ENCODE peak calls at places on chromosomes 5 and 9, in eight cellular contexts. E is cardiac muscle cell; K is GM23338; F is fibroblast of mammary gland; T is spleen; P is AG09309; O is CD8-positive, alpha-beta T cell; A is stomach. V is an unnamed sample.

GRCh38 chr9:969693-970309 is 6.7 kb upstream of the DMRT3 start:
- DNase-seq in E (no peak), K (peak; percentile 53), F (no peak), T (no peak), P (no peak), O (no peak), A (no peak), V (no peak)

GRCh38 chr5:138569759-138570158 is 5.4 kb downstream of the HSPA9 start:
- DNase-seq in E (no peak), K (no peak), F (peak; percentile 35), T (no peak), P (no peak), O (no peak), A (no peak), V (no peak)

GRCh38 chr5:67538343-67538670 is 341.7 kb upstream of the CD180 start:
- DNase-seq in E (peak; percentile 2), K (no peak), F (no peak), T (no peak), P (no peak), O (no peak), A (no peak), V (no peak)

GRCh38 chr5:100903036-100903887 is at the start of gene ST8SIA4:
- DNase-seq in E (peak; percentile 80), K (peak; percentile 91), F (peak; percentile 46), T (peak; percentile 99), P (no peak), O (peak; percentile 87), A (peak; percentile 81), V (peak; percentile 59)

GRCh38 chr5:159198063-159199036 is 11.0 kb downstream of the RNF145 start:
- DNase-seq in E (no peak), K (no peak), F (no peak), T (no peak), P (no peak), O (no peak), A (no peak), V (no peak)

GRCh38 chr9:93536874-93537273 is 39.5 kb upstream of the PHF2 start:
- DNase-seq in E (no peak), K (peak; percentile 43), F (no peak), T (no peak), P (no peak), O (no peak), A (no peak), V (no peak)

GRCh38 chr9:627571-627970 is 213.9 kb upstream of the DMRT1 start:
- DNase-seq in E (no peak), K (no peak), F (no peak), T (no peak), P (no peak), O (no peak), A (no peak), V (no peak)

GRCh38 chr5:7717691-7718090 is 133.2 kb downstream of the CFAP90 start:
- DNase-seq in E (no peak), K (no peak), F (no peak), T (no peak), P (no peak), O (no peak), A (no peak), V (no peak)

GRCh38 chr9:74935008-74935407 is 17.7 kb downstream of the C9orf40 start:
- DNase-seq in E (no peak), K (no peak), F (peak; percentile 24), T (no peak), P (no peak), O (no peak), A (no peak), V (no peak)

GRCh38 chr5:179803651-179804598 is 2.7 kb downstream of the MGAT4B start:
- DNase-seq in E (no peak), K (no peak), F (peak; percentile 40), T (peak; percentile 81), P (no peak), O (no peak), A (no peak), V (peak; percentile 39)

GRCh38 chr5:66239034-66239433 is 94.9 kb downstream of the SREK1 start:
- DNase-seq in E (no peak), K (peak; percentile 51), F (no peak), T (no peak), P (no peak), O (no peak), A (no peak), V (peak; percentile 26)

GRCh38 chr5:133709074-133709676 is 96.8 kb upstream of the FSTL4 start:
- DNase-seq in E (no peak), K (no peak), F (peak; percentile 20), T (peak; percentile 30), P (no peak), O (no peak), A (no peak), V (no peak)

GRCh38 chr5:132309679-132310078 is 15.5 kb downstream of the SLC22A4 start:
- DNase-seq in E (no peak), K (no peak), F (no peak), T (no peak), P (no peak), O (no peak), A (no peak), V (no peak)

GRCh38 chr5:58258984-58259684 is 200.8 kb downstream of the PLK2 start:
- DNase-seq in E (no peak), K (no peak), F (no peak), T (no peak), P (no peak), O (no peak), A (no peak), V (no peak)

DNA sequence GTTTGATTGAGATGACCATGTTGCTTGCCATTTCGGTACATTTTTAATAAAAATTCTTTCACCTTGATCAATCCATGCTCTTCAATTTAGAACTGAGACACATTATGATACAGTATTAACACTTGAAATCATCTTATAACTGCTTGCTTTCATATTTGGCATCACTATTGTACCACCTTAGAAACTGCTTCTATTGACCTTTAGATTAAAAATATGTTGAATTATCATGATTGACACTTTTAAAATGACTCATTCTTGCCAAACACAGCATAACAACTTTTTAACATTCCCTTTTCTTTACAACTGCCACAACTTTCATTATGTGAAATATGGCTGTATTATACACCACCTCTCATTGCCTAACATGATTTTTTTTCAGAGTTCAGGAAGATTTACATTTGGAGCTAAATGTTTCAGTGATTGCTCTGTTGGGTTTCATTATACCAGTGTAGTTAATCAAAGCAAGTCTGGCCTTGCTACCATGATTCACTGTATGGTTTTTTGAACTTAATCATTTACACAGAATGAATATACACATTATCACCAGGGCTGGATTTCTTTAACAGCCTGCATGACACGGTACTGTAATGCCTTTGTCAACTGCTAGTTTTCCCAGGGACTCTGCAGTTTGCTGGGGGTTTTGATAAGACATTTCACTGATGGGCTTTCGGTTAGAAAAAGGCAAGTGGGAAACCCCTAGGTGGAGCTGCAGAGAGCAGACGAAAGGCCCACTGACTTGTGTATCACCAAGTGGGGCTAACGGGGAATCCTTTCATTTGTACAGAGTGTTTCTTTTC is 93.6 kb upstream of the TLE4 start:
- DNase-seq in E (peak; percentile 64), K (peak; percentile 82), F (no peak), T (no peak), P (no peak), O (peak; percentile 11), A (no peak), V (peak; percentile 14)
- TF ChIP-seq CTCF in E (peak; percentile 57), K (peak; percentile 74), F (no peak), T (no peak), P (peak; percentile 45), O (peak; percentile 43), A (no peak), V (peak; percentile 35)

DNA sequence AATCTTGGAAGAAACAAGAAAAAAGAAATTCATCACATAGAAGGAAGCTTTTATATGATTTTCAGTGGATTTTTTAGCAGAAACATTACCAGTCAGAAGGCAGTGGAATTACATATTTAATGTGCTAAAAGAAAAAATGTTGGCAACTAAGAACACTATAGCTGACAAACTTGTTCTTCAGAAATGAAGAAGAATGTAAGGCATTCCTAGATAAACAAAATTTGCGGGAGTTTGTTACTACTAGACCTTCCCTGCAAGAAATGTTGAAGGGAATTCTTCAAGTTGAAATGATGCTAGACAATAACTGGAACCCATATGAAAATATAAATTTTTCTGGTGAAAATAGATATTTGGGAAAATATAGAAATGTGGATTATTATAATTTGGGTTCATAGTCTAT is 718.3 kb upstream of the GRAMD2B start:
- DNase-seq in E (no peak), K (no peak), F (no peak), T (no peak), P (no peak), O (no peak), A (no peak), V (no peak)
- H3K4me3 ChIP-seq in E (no peak overlapping the region), K (no peak overlapping the region), F (no peak overlapping the region), T (no peak overlapping the region), P (no peak overlapping the region), O (no peak overlapping the region), A (no peak overlapping the region), V (no peak overlapping the region)

GRCh38 chr5:44862808-44863207 is 54.1 kb downstream of the MRPS30 start:
- DNase-seq in E (peak; percentile 52), K (peak; percentile 8), F (peak; percentile 21), T (no peak), P (no peak), O (no peak), A (no peak), V (peak; percentile 2)
- TF ChIP-seq CTCF in E (no peak), K (peak; percentile 50), F (peak; percentile 30), T (no peak), P (peak; percentile 7), O (no peak), A (no peak), V (peak; percentile 6)

GRCh38 chr9:120926397-120926928 is at the start of gene TRAF1:
- DNase-seq in E (no peak), K (no peak), F (no peak), T (peak; percentile 86), P (no peak), O (no peak), A (no peak), V (no peak)

GRCh38 chr9:120923620-120924328 is 2.8 kb downstream of the TRAF1 start:
- DNase-seq in E (no peak), K (no peak), F (no peak), T (no peak), P (no peak), O (no peak), A (no peak), V (no peak)

GRCh38 chr9:120924698-120925534 is 1.7 kb downstream of the TRAF1 start:
- DNase-seq in E (no peak), K (no peak), F (no peak), T (peak; percentile 69), P (no peak), O (no peak), A (no peak), V (no peak)

GRCh38 chr9:120927125-120928014 is 774 bp upstream of the TRAF1 start:
- DNase-seq in E (no peak), K (no peak), F (no peak), T (no peak), P (no peak), O (no peak), A (no peak), V (no peak)

DNA sequence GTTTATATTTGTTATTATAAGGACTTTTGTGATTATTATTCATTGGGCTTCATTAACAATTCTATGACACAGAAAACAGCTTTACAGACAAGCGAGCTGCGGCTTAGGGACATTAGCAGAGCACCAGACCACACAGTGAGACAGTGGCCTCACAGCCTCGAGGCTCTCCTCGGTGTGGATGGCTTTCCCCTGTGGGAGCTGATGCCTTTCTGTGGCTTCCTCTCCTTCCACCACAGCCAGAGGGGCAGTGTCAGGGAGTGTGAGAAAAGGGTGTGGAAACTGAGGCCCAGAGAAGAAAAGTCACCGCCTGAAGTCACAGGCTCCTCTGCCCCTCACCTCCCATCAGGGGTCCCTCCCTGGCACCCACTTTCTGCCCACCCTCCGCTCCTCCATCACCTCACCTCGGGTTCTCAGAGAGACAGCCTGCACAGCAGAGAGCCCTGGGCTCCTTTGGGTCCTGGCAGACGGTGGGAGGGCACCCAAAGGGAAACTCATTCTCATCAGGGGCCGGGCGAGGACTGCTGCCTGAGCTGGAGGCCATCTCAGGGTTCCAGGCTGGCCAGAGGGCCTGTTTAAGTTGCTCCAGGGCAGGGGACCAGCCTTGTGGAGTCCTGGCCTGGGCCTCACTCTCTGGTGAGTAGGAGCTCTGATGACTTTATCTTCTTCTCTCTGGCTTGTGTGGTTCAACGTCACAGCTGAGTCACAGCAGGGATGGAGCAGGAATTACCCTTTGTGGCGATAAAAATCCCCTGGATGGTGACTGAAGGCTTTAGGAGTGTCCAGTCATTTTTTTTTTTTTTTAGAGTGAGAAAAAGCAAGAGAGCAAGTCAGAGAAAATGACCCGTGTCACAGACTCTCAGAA is 830 bp downstream of the TRAF1 start:
- DNase-seq in E (no peak), K (no peak), F (peak; percentile 95), T (no peak), P (no peak), O (peak; percentile 56), A (no peak), V (peak; percentile 88)
- H3K4me3 ChIP-seq in E (no peak overlapping the region), K (no peak overlapping the region), F (no peak overlapping the region), T (peak overlapping the region; percentile 12), P (no peak overlapping the region), O (peak overlapping the region; percentile 74), A (no peak overlapping the region), V (no peak overlapping the region)